ENCODE peak calls at places on chromosome 11, in eight cellular contexts. S, H, Z, U, Y, C, N and I are unnamed samples.

GRCh38 chr11:35968386-35969088 is 24.7 kb downstream of the LDLRAD3 start:
- DNase-seq in S (no peak), H (no peak), Z (no peak), U (no peak), Y (no peak), C (no peak), N (no peak), I (no peak)

GRCh38 chr11:61071208-61071681 is 31.0 kb upstream of the CD5 start:
- DNase-seq in S (no peak), H (no peak), Z (no peak), U (no peak), Y (no peak), C (no peak), N (no peak), I (no peak)

GRCh38 chr11:36718481-36718880 is 120.4 kb upstream of the RAG2 start:
- DNase-seq in S (no peak), H (no peak), Z (no peak), U (no peak), Y (no peak), C (no peak), N (no peak), I (no peak)

GRCh38 chr11:79047356-79047755 is 393.5 kb downstream of the TENM4 start:
- DNase-seq in S (no peak), H (no peak), Z (peak; percentile 42), U (no peak), Y (no peak), C (no peak), N (no peak), I (no peak)

GRCh38 chr11:131745405-131745804 is 375.0 kb downstream of the NTM start:
- DNase-seq in S (no peak), H (peak; percentile 77), Z (no peak), U (no peak), Y (no peak), C (no peak), N (peak; percentile 77), I (no peak)

GRCh38 chr11:80993561-80993960 is 1552.7 kb upstream of the TENM4 start:
- DNase-seq in S (no peak), H (peak; percentile 14), Z (no peak), U (no peak), Y (no peak), C (no peak), N (no peak), I (no peak)

GRCh38 chr11:120295110-120295509 is 30.0 kb upstream of the TLCD5 start:
- DNase-seq in S (no peak), H (peak; percentile 37), Z (no peak), U (no peak), Y (no peak), C (peak; percentile 89), N (peak; percentile 36), I (no peak)

GRCh38 chr11:57288771-57289579 is 35.8 kb downstream of the TNKS1BP1 start:
- DNase-seq in S (peak; percentile 72), H (peak; percentile 91), Z (peak; percentile 71), U (no peak), Y (peak; percentile 72), C (no peak), N (peak; percentile 79), I (no peak)

GRCh38 chr11:109914809-109915653 is 178.2 kb upstream of the ZC3H12C start:
- DNase-seq in S (no peak), H (peak; percentile 60), Z (no peak), U (no peak), Y (no peak), C (no peak), N (peak; percentile 48), I (no peak)

GRCh38 chr11:69127091-69127850 is 28.5 kb upstream of the SMIM38 start:
- DNase-seq in S (peak; percentile 83), H (peak; percentile 19), Z (no peak), U (no peak), Y (no peak), C (no peak), N (no peak), I (no peak)

GRCh38 chr11:124897681-124898680 is at the start of gene ROBO4:
- DNase-seq in S (peak; percentile 90), H (peak; percentile 92), Z (no peak), U (no peak), Y (peak; percentile 66), C (no peak), N (peak; percentile 94), I (peak; percentile 65)
- TF ChIP-seq CTCF in S (no peak), H (no peak), Z (no peak), U (no peak), Y (no peak), C (no peak), N (peak; percentile 24), I (no peak)

DNA sequence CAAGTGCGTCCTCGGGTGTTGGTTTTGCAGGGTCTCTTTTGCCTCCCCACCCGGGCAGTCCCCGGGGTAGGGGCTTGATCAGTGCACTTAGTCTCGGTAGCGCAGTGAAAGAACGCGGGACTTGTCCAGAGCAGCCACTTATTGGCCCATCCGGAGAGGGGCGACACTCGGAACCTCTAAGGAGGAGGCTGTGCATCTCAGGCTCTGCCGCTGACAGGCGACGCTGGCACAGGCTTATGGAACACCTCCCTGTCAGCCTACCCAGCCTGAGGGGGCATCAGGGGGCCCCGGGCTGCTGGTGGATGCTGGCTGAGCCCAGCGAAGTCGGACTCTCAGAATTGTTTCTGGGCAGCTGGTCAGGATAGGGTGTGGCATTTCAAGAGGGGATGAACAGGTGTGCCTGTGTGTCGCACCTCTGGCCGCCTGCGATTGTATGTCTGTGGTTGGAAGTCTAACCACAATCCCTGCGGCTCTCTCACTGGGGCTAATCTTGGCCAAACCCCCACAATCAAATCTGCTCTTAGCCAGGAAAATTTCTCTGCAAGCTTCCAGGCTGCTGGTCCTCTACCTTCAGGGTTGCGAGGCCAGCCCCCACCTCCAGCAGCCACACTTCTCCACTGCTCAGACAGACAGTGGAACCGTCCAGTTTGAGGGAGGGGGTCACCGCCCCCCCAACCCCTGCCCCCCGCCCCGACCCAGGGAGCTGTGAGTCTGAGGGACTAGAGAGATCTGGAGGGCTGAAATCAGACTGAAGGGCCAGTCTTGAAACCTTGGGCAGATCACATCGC is 814 bp downstream of the ATG16L2 start:
- DNase-seq in S (peak; percentile 90), H (peak; percentile 42), Z (no peak), U (no peak), Y (no peak), C (peak; percentile 73), N (peak; percentile 57), I (peak; percentile 76)
- TF ChIP-seq CTCF in S (no peak), H (no peak), Z (no peak), U (no peak), Y (no peak), C (peak; percentile 11), N (peak; percentile 3), I (peak; percentile 4)

GRCh38 chr11:123429851-123430735 is at the start of gene GRAMD1B:
- DNase-seq in S (peak; percentile 87), H (peak; percentile 79), Z (peak; percentile 68), U (peak; percentile 67), Y (peak; percentile 30), C (peak; percentile 83), N (peak; percentile 86), I (peak; percentile 79)
- TF ChIP-seq CTCF in S (no peak), H (no peak), Z (no peak), U (no peak), Y (peak; percentile 38), C (peak; percentile 36), N (peak; percentile 14), I (peak; percentile 27)

DNA sequence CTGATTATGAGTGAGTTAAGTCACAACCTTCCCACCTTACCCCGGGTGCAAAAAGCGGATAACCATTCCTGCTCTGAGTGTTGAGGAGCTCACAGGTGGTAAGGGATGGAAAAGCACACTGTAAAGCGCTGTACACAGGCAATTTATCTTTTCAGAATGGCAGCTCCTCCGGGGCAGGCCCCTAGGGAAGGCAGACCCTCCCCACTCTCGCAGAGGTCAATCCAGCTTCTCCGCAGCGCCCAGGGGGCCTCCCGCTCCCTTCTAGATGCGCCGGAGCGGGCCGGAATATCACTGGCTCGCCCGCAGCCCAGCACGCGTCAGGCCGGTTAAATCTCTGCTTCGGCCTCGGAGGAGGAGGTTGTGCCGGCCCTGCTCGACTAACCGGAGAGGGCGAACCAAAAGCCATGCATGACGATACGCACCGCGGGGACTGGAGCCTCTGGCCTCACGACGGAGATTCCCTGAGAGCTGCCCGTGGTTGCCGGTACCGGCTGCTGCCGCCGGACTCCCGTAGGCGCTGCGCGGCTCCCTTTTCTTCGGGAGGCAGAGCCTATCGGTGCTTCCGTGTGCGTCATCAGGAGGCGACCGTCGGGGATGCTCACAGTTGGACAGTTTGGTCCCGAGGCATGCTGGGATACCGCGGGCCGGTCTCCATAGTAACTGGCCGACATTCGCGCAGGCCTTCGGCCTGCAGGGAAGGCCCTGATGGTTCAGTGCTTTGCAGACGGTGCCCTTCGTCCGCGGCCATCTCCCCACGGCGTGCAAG is at the start of gene BRMS1:
- DNase-seq in S (peak; percentile 99), H (peak; percentile 94), Z (peak; percentile 96), U (peak; percentile 100), Y (peak; percentile 87), C (peak; percentile 98), N (peak; percentile 98), I (peak; percentile 95)
- TF ChIP-seq CTCF in S (no peak), H (no peak), Z (no peak), U (peak; percentile 30), Y (peak; percentile 13), C (no peak), N (no peak), I (peak; percentile 41)

DNA sequence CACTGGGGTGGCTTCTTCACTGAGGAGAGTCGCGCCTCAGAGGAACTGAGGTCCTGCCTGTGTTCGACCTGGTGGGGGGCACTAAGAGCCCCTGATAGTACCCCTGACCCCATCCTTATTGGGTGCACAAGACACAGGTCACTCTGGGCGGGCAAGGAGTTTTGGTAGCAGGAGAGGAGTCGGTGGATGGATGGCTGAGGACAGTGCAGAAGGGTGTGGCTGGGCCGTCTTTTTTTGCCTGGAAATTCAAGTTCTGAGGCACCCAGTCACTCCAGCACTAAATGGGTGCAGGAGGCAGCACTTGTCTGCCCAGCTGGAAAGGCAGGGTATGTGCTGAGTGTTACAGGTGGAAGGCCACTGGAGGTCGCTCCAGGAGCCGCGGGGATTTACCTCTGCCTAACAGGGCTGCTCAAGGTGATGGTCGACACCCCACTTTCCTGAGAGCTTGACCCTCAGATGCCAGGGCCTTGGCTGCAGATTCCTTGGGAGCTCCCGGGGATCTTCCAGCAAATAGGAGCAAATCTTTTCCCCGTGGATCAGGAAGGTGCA is 960 bp downstream of the TSSC4 start:
- DNase-seq in S (no peak), H (no peak), Z (no peak), U (no peak), Y (no peak), C (no peak), N (no peak), I (no peak)
- TF ChIP-seq CTCF in S (no peak), H (no peak), Z (no peak), U (no peak), Y (no peak), C (peak; percentile 16), N (peak; percentile 3), I (no peak)

GRCh38 chr11:64317961-64318693 is at the start of gene PRDX5:
- DNase-seq in S (peak; percentile 99), H (peak; percentile 87), Z (peak; percentile 94), U (peak; percentile 98), Y (peak; percentile 85), C (peak; percentile 92), N (peak; percentile 97), I (peak; percentile 93)
- TF ChIP-seq CTCF in S (no peak), H (no peak), Z (no peak), U (peak; percentile 52), Y (peak; percentile 12), C (peak; percentile 14), N (peak; percentile 1), I (peak; percentile 30)

GRCh38 chr11:20387262-20388095 is at the start of gene PRMT3:
- DNase-seq in S (peak; percentile 99), H (peak; percentile 83), Z (peak; percentile 96), U (peak; percentile 97), Y (peak; percentile 88), C (peak; percentile 92), N (peak; percentile 97), I (peak; percentile 98)
- TF ChIP-seq CTCF in S (no peak), H (no peak), Z (peak; percentile 94), U (peak; percentile 17), Y (no peak), C (no peak), N (no peak), I (peak; percentile 99)